ENCODE peak calls at places on chromosomes 12 and 14, in five cellular contexts. Q is esophagus squamous epithelium, B is Peyer's patch, H is heart left ventricle, Z is esophagus muscularis mucosa. K is an unnamed sample. For H3K4me1, the result is how much of the 10 kb centered on the place peaks cover.

GRCh38 chr14:88695873-88696272 is 96.9 kb downstream of the EML5 start:
- DNase-seq in B (no peak), H (no peak), Z (no peak), Q (no peak), K (no peak)

GRCh38 chr14:95841680-95842079 is 35.0 kb upstream of the TUNAR start:
- DNase-seq in H (no peak), Q (no peak), Z (peak), B (no peak), K (no peak)

GRCh38 chr12:28027947-28028724 is 55.6 kb upstream of the PTHLH start:
- DNase-seq in B (no peak), Q (no peak), Z (no peak), H (no peak), K (no peak)

GRCh38 chr14:105414456-105415371 is 4.9 kb upstream of the MTA1 start:
- DNase-seq in B (peak), Z (no peak), H (peak), Q (no peak), K (peak)

GRCh38 chr14:106875503-106875902 is 1349.1 kb downstream of the TMEM121 start:
- DNase-seq in B (peak), Q (no peak), Z (no peak), H (no peak), K (no peak)

GRCh38 chr14:73235531-73236155 is 1.7 kb upstream of the PAPLN start:
- DNase-seq in Z (no peak), B (no peak), Q (no peak), H (no peak), K (no peak)

GRCh38 chr14:71773900-71774481 is 158.2 kb upstream of the RGS6 start:
- DNase-seq in B (no peak), H (no peak), Z (no peak), Q (no peak), K (no peak)

GRCh38 chr12:50057000-50057841 is at the start of gene ASIC1:
- DNase-seq in B (no peak), Z (no peak), H (peak), Q (no peak), K (peak)

GRCh38 chr12:55861871-55862270 is 19.1 kb upstream of the MMP19 start:
- DNase-seq in Q (no peak), H (no peak), Z (no peak), B (no peak), K (no peak)

GRCh38 chr12:123250471-123251383 is 17.5 kb downstream of the MTRFR start:
- DNase-seq in Q (no peak), Z (no peak), H (no peak), B (no peak), K (no peak)

GRCh38 chr12:84785951-84786350 is 126.6 kb downstream of the SLC6A15 start:
- DNase-seq in Q (no peak), H (no peak), Z (no peak), B (no peak), K (no peak)

GRCh38 chr14:62084020-62084419 is 321.8 kb downstream of the SNAPC1 start:
- DNase-seq in B (no peak), Z (no peak), H (no peak), Q (no peak), K (no peak)

GRCh38 chr14:39762576-39763401 is 330.6 kb upstream of the FBXO33 start:
- DNase-seq in B (no peak), Q (no peak), H (no peak), Z (no peak), K (no peak)

GRCh38 chr12:790608-791007 is 38.2 kb downstream of the WNK1 start:
- DNase-seq in Z (no peak), H (no peak), Q (no peak), B (no peak), K (no peak)

GRCh38 chr12:3418609-3419469 is 72.2 kb upstream of the PRMT8 start:
- DNase-seq in Z (no peak), Q (no peak), B (no peak), H (no peak), K (no peak)

GRCh38 chr14:49512147-49512551 is 74.0 kb downstream of the RPS29 start:
- DNase-seq in Z (no peak), B (no peak), Q (no peak), H (no peak), K (no peak)

GRCh38 chr14:100994082-100994481 is 90.6 kb upstream of the RTL1 start:
- DNase-seq in Q (no peak), Z (no peak), B (no peak), H (no peak), K (no peak)

GRCh38 chr14:81400852-81401251 is 728 bp upstream of the STON2 start:
- DNase-seq in H (peak), Q (no peak), B (no peak), Z (peak), K (peak)

GRCh38 chr14:63922696-63923421 is 70.1 kb downstream of the SYNE2 start:
- DNase-seq in Z (peak), H (no peak), B (no peak), Q (no peak), K (peak)

GRCh38 chr12:118635276-118635675 is 258.9 kb downstream of the SUDS3 start:
- DNase-seq in H (no peak), Q (no peak), Z (no peak), B (no peak), K (no peak)

GRCh38 chr14:55071870-55072640 is 20.6 kb downstream of the MAPK1IP1L start:
- DNase-seq in Z (no peak), H (peak), Q (no peak), B (no peak), K (peak)
- H3K4me3 ChIP-seq in Z (peak), H (no peak), Q (peak), B (no peak), K (peak)

GRCh38 chr14:103732868-103733626 is 17.4 kb downstream of the ZFYVE21 start:
- DNase-seq in Z (no peak), Q (no peak), B (no peak), H (no peak), K (no peak)
- H3K4me1 ChIP-seq in Z (half or more), Q (half or more), B (under half), H (under half), K (under half)

DNA sequence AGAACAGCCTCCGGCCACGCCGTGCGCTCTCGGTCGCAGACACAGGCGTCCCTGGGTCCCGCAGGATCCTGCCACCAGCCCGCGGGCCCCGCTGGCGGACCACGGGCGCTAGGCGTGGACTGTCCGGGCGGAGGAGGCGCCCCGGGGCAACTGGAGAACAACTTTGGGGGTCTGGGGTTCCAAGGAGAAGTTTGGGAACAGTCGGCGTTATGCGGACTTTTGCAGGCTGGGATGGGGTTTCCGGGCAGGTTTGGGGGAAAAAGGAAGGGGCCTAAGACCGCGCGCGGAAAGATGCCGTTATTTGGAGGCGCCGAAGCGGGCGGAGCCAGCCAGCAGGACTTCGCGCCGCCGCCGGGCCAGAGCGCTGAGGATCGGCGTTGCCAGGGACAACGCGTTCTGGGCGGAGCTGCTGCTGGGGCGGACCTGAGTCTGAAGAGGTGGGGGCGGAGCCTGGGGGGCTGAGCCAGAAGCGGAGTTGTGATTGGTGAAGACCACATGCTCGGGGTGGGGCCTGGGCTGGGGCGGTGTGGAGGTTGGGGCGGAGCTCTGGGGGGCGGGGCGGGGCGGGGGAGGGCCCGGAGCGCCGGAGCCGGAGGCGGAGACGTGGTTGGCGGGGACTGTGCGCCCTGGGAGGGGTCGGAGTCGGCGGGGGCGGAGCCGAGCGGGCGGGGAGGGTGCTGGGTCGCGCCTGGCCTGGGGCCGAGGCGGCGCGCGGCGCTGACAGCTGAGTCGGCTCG is at the start of gene CYP46A1:
- DNase-seq in B (peak), Q (peak), Z (peak), H (peak), K (peak)
- TF ChIP-seq POLR2A in B (no peak), Q (no peak), Z (no peak), H (peak), K (no peak)

DNA sequence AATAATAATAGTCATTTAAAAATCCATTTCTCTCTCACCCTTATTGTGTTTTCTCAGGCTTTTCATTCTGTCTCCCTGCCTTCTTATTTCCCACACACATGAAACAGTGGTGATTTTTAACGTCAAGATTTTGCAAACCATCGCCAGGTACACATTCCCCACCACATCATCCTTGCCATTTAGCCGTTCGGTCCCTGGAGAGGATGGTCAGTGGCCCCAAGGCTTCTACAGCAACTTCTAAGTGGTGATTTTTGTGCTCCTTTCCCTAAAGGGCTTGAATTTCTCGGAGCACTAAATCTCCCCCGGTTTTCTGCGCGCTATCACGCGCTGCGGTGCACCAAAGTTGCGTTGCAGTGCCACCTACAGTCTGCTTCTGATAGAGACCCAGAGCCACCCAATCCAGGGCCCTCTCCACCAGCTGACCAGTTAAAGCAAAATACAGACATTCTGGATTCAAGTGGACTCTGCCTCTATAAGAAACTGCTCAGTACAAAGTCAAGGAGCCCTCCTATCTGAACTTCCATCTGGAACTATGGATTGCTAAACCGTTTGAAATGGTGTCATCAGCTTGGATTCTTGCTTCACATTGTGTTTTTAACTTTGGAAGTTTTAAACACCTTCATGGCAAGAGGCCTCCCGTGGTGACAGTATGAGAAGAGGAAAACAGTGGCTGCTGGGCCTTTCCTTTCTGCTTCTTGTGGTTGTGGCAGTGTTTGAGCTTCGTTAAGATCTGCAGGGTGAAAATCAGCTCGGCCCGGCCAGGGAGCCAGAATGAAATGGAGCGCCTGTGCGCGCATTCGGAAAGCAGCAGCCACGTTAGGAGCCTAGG is 234.0 kb downstream of the SPTSSA start:
- DNase-seq in Z (no peak), H (peak), Q (no peak), B (no peak), K (peak)
- H3K4me3 ChIP-seq in Z (peak), H (peak), Q (no peak), B (no peak), K (no peak)

DNA sequence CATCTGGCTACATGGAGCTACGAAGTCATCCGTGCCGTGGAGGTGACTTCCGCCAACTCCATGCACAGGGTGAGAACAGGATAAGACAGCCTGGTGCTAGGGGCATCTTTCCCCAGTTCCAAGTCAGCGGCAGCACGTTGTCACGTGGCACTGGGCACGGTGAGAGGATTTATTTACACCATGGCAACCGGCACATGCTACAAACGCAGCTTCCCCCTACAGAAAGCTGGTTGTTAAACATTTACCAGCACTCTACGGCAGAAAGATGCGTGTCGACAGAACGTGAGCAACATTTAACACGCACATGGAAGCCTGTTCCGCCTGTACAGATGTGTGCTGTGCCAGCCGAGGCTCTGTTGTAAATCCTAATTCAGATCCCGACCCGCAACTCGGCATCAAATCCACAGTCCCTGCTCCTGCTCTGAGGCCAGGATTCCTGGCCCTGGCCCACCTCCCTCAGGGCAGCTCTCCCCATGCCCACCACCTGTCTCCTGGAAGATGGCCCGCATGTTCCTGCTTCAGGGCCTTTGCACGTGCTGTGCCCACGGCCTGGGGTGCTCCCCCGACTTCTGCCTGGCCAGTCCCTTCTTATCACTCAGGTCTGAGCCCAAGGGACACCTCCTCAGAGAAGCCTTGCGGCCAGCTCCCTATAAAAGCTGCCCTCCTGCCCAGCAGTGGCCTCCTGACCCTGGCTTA is 114.1 kb downstream of the RFLNA start:
- DNase-seq in Z (no peak), Q (no peak), B (no peak), H (no peak), K (no peak)
- H3K4me1 ChIP-seq in Z (half or more), Q (under half), B (half or more), H (half or more), K (under half)

GRCh38 chr12:110120878-110121277 is 3.3 kb upstream of the IFT81 start:
- DNase-seq in B (no peak), H (no peak), Z (no peak), Q (no peak), K (no peak)

GRCh38 chr12:110123861-110124183 is 335 bp upstream of the IFT81 start:
- DNase-seq in H (no peak), B (no peak), Q (no peak), Z (no peak), K (no peak)

GRCh38 chr12:110126557-110126956 is 2.4 kb downstream of the IFT81 start:
- DNase-seq in Q (no peak), Z (no peak), H (no peak), B (no peak), K (no peak)

GRCh38 chr12:110122929-110123328 is 1.2 kb upstream of the IFT81 start:
- DNase-seq in Q (no peak), B (no peak), H (no peak), Z (no peak), K (no peak)

GRCh38 chr12:110124184-110124995 is at the start of gene IFT81:
- DNase-seq in H (peak), B (peak), Z (peak), Q (peak), K (peak)
- TF ChIP-seq POLR2A in H (peak), B (no peak), Z (peak), Q (peak), K (peak)

GRCh38 chr12:48184549-48184922 is 1.1 kb downstream of the CCDC184 start:
- DNase-seq in Z (peak), B (no peak), H (no peak), Q (no peak), K (no peak)

GRCh38 chr12:48185181-48185919 is 1.9 kb downstream of the CCDC184 start:
- DNase-seq in B (no peak), Z (peak), Q (no peak), H (no peak), K (no peak)

GRCh38 chr12:48182659-48183058 is 785 bp upstream of the CCDC184 start:
- DNase-seq in Z (no peak), H (no peak), Q (no peak), B (no peak), K (no peak)

GRCh38 chr12:48183091-48183875 is at the start of gene CCDC184:
- DNase-seq in H (peak), Z (peak), Q (no peak), B (peak), K (peak)

GRCh38 chr12:48183876-48184548 is 568 bp downstream of the CCDC184 start:
- DNase-seq in B (no peak), H (no peak), Z (peak), Q (no peak), K (no peak)
- H3K4me3 ChIP-seq in B (peak), H (peak), Z (peak), Q (peak), K (peak)

K was measured in gastrocnemius medialis.